ENCODE peak calls at places on chromosomes 13 and 19, in eight cellular contexts. W is frontal cortex; P is activated naive CD8-positive, alpha-beta T cell treated with anti-CD3 and anti-CD28 coated beads, Interleukin-2, amount 50 U/mL, for 24 hours; D is uterus; N is GOT3; S is AG09309; C is activated naive CD4-positive, alpha-beta T cell treated with anti-CD3 and anti-CD28 coated beads for 36 hours; O is left kidney. L is an unnamed sample.

GRCh38 chr19:8988204-8988603 is 22.0 kb downstream of the MUC16 start:
- DNase-seq in W (no peak), P (peak), D (no peak), N (no peak), S (no peak), C (peak), O (no peak), L (no peak)

GRCh38 chr13:59346861-59347470 is 816.8 kb downstream of the DIAPH3 start:
- DNase-seq in W (no peak), P (no peak), D (no peak), N (no peak), S (no peak), C (no peak), O (peak), L (no peak)

GRCh38 chr13:48233097-48233885 is at the start of gene ITM2B:
- DNase-seq in W (peak), P (peak), D (peak), N (peak), S (no peak), C (peak), O (peak), L (no peak)

GRCh38 chr13:27635256-27635655 is 13.6 kb downstream of the POLR1D start:
- DNase-seq in W (no peak), P (no peak), D (no peak), N (no peak), S (no peak), C (no peak), O (no peak), L (no peak)

GRCh38 chr13:50230365-50230978 is 215.2 kb downstream of the KCNRG start:
- DNase-seq in W (no peak), P (no peak), D (no peak), N (no peak), S (peak), C (no peak), O (no peak), L (peak)

GRCh38 chr19:33771308-33772101 is 25.2 kb upstream of the KCTD15 start:
- DNase-seq in W (peak), P (peak), D (peak), N (no peak), S (no peak), C (peak), O (peak), L (peak)

GRCh38 chr19:13978306-13978705 is 26.0 kb downstream of the DCAF15 start:
- DNase-seq in W (no peak), P (peak), D (peak), N (no peak), S (no peak), C (no peak), O (peak), L (no peak)

GRCh38 chr13:26950968-26951367 is 190.4 kb upstream of the GPR12 start:
- DNase-seq in W (no peak), P (no peak), D (no peak), N (no peak), S (no peak), C (no peak), O (no peak), L (no peak)

GRCh38 chr13:44307255-44307654 is 66.4 kb upstream of the SERP2 start:
- DNase-seq in W (no peak), P (no peak), D (no peak), N (no peak), S (no peak), C (no peak), O (peak), L (no peak)

GRCh38 chr19:33490041-33490451 is 31.5 kb downstream of the PEPD start:
- DNase-seq in W (no peak), P (no peak), D (no peak), N (no peak), S (no peak), C (no peak), O (no peak), L (no peak)

GRCh38 chr13:109010912-109011311 is 381.5 kb downstream of the MYO16 start:
- DNase-seq in W (no peak), P (no peak), D (no peak), N (no peak), S (no peak), C (no peak), O (no peak), L (no peak)

GRCh38 chr13:104460553-104460952 is 1394.3 kb upstream of the SLC10A2 start:
- DNase-seq in W (no peak), P (no peak), D (no peak), N (no peak), S (no peak), C (no peak), O (no peak), L (no peak)

GRCh38 chr19:30123109-30123508 is 181.1 kb downstream of the URI1 start:
- DNase-seq in W (no peak), P (no peak), D (no peak), N (no peak), S (no peak), C (no peak), O (no peak), L (no peak)

GRCh38 chr13:68551701-68552522 is 1321.8 kb upstream of the PCDH9 start:
- DNase-seq in W (no peak), P (no peak), D (no peak), N (no peak), S (no peak), C (no peak), O (no peak), L (no peak)

GRCh38 chr13:37701306-37701705 is 102.7 kb upstream of the POSTN start:
- DNase-seq in W (no peak), P (no peak), D (no peak), N (no peak), S (peak), C (no peak), O (no peak), L (no peak)

GRCh38 chr13:45781553-45782326 is 69.8 kb downstream of the SIAH3 start:
- DNase-seq in W (no peak), P (no peak), D (peak), N (no peak), S (no peak), C (peak), O (peak), L (no peak)

GRCh38 chr19:3554254-3555083 is 2.9 kb downstream of the MFSD12 start:
- DNase-seq in W (no peak), P (no peak), D (no peak), N (no peak), S (no peak), C (peak), O (peak), L (no peak)

GRCh38 chr13:38888309-38888708 is 102.3 kb downstream of the STOML3 start:
- DNase-seq in W (no peak), P (no peak), D (no peak), N (no peak), S (no peak), C (no peak), O (no peak), L (no peak)

GRCh38 chr19:13923194-13923987 is 14.8 kb downstream of the PODNL1 start:
- DNase-seq in W (no peak), P (no peak), D (no peak), N (no peak), S (no peak), C (no peak), O (no peak), L (no peak)

GRCh38 chr13:108313382-108313781 is 43.9 kb downstream of the TNFSF13B start:
- DNase-seq in W (no peak), P (no peak), D (no peak), N (no peak), S (no peak), C (no peak), O (no peak), L (no peak)

GRCh38 chr19:24054044-24054935 is 32.7 kb upstream of the ZNF254 start:
- DNase-seq in W (no peak), P (no peak), D (no peak), N (no peak), S (peak), C (no peak), O (no peak), L (peak)

GRCh38 chr13:113840541-113841354 is 23.1 kb downstream of the GAS6 start:
- DNase-seq in W (peak), P (no peak), D (peak), N (no peak), S (no peak), C (no peak), O (no peak), L (no peak)

GRCh38 chr19:21910318-21910717 is 74.3 kb upstream of the ZNF43 start:
- DNase-seq in W (no peak), P (no peak), D (no peak), N (no peak), S (no peak), C (no peak), O (no peak), L (no peak)

GRCh38 chr13:49454388-49455015 is 10.4 kb downstream of the SETDB2 start:
- DNase-seq in W (no peak), P (no peak), D (no peak), N (no peak), S (no peak), C (no peak), O (no peak), L (no peak)

GRCh38 chr19:49954092-49954825 is 6.7 kb downstream of the SIGLEC11 start:
- DNase-seq in W (no peak), P (no peak), D (no peak), N (no peak), S (no peak), C (no peak), O (peak), L (peak)

GRCh38 chr13:80339578-80339840 is 1.4 kb downstream of the SPRY2 start:
- DNase-seq in W (no peak), P (no peak), D (no peak), N (no peak), S (no peak), C (no peak), O (peak), L (no peak)

GRCh38 chr19:15534957-15535864 is 26.9 kb downstream of the CYP4F22 start:
- DNase-seq in W (no peak), P (peak), D (no peak), N (no peak), S (no peak), C (peak), O (no peak), L (no peak)

L was measured in AG09319.